ENCODE peak calls at places on chromosomes 7 and 10, in seven cellular contexts. F, P, G, W, A, M and J are unnamed samples.

GRCh38 chr7:16431646-16432424 is 10.5 kb upstream of the CRPPA start:
- DNase-seq in F (peak; percentile 27), P (no peak), G (peak; percentile 78), W (peak; percentile 67), A (peak; percentile 47), M (peak; percentile 62), J (no peak)

GRCh38 chr10:121854809-121855445 is 72.9 kb downstream of the ATE1 start:
- DNase-seq in F (no peak), P (no peak), G (no peak), W (no peak), A (no peak), M (no peak), J (no peak)

GRCh38 chr7:111086532-111086931 is 4.4 kb upstream of the LRRN3 start:
- DNase-seq in F (no peak), P (no peak), G (no peak), W (no peak), A (no peak), M (no peak), J (no peak)

GRCh38 chr10:29879862-29880261 is 179.5 kb downstream of the JCAD start:
- DNase-seq in F (no peak), P (no peak), G (no peak), W (no peak), A (peak; percentile 39), M (no peak), J (no peak)

GRCh38 chr10:95391570-95392249 is 100.9 kb upstream of the PDLIM1 start:
- DNase-seq in F (peak; percentile 46), P (no peak), G (peak; percentile 41), W (peak; percentile 43), A (peak; percentile 39), M (peak; percentile 25), J (no peak)

GRCh38 chr7:20299647-20300312 is 30.9 kb upstream of the ITGB8 start:
- DNase-seq in F (peak; percentile 27), P (no peak), G (no peak), W (no peak), A (peak; percentile 36), M (no peak), J (no peak)

GRCh38 chr10:18822156-18822555 is 162.9 kb downstream of the ARL5B start:
- DNase-seq in F (peak; percentile 1), P (no peak), G (peak; percentile 64), W (no peak), A (peak; percentile 8), M (peak; percentile 69), J (no peak)

GRCh38 chr10:102241037-102241443 is 272 bp downstream of the PITX3 start:
- DNase-seq in F (no peak), P (no peak), G (no peak), W (no peak), A (no peak), M (no peak), J (no peak)

GRCh38 chr7:55024776-55025175 is 6.0 kb downstream of the EGFR start:
- DNase-seq in F (peak; percentile 31), P (no peak), G (no peak), W (peak; percentile 58), A (peak; percentile 90), M (peak; percentile 30), J (no peak)

GRCh38 chr7:37113661-37114355 is 334.9 kb downstream of the ELMO1 start:
- DNase-seq in F (no peak), P (no peak), G (no peak), W (no peak), A (peak; percentile 78), M (no peak), J (no peak)